ENCODE peak calls at places on chromosomes 11 and 22, in nine cellular contexts. K is CD8-positive, alpha-beta T cell; G is lower lobe of right lung; I is right lobe of liver; Z is dorsolateral prefrontal cortex; E is mammary epithelial cell; J is keratinocyte; R is neural progenitor cell; M is CD4-positive, alpha-beta T cell. C is an unnamed sample.

GRCh38 chr11:37905707-37906417 is 1307.8 kb upstream of the RAG2 start:
- DNase-seq in K (no peak), G (no peak), I (no peak), Z (no peak), E (peak; percentile 68), J (no peak), R (no peak), M (no peak), C (no peak)

GRCh38 chr11:32072872-32073661 is 17.8 kb upstream of the RCN1 start:
- DNase-seq in K (no peak), G (no peak), I (no peak), Z (no peak), E (no peak), J (no peak), R (peak; percentile 87), M (no peak), C (no peak)

GRCh38 chr11:72584293-72584921 is 89.8 kb downstream of the PDE2A start:
- DNase-seq in K (peak; percentile 20), G (peak; percentile 86), I (peak; percentile 77), Z (no peak), E (no peak), J (no peak), R (peak; percentile 64), M (peak; percentile 27), C (no peak)

GRCh38 chr11:120306519-120307242 is 18.4 kb upstream of the TLCD5 start:
- DNase-seq in K (no peak), G (no peak), I (no peak), Z (no peak), E (peak; percentile 89), J (peak; percentile 55), R (peak; percentile 34), M (no peak), C (no peak)

GRCh38 chr11:69708731-69709401 is 5.0 kb upstream of the FGF19 start:
- DNase-seq in K (no peak), G (no peak), I (no peak), Z (no peak), E (no peak), J (no peak), R (peak; percentile 62), M (no peak), C (no peak)

GRCh38 chr11:131033151-131033651 is 116.9 kb upstream of the SNX19 start:
- DNase-seq in K (no peak), G (no peak), I (no peak), Z (no peak), E (peak; percentile 87), J (peak; percentile 97), R (no peak), M (no peak), C (no peak)

GRCh38 chr11:113202431-113202830 is 112.0 kb upstream of the TTC12 start:
- DNase-seq in K (no peak), G (no peak), I (no peak), Z (no peak), E (peak; percentile 72), J (no peak), R (no peak), M (no peak), C (no peak)

GRCh38 chr11:2701230-2701629 is 1.4 kb upstream of the KCNQ1OT1 start:
- DNase-seq in K (no peak), G (no peak), I (peak; percentile 50), Z (no peak), E (no peak), J (no peak), R (no peak), M (no peak), C (no peak)

GRCh38 chr11:46489668-46490560 is 98.3 kb upstream of the CHRM4 start:
- DNase-seq in K (no peak), G (no peak), I (no peak), Z (no peak), E (peak; percentile 32), J (no peak), R (peak; percentile 55), M (peak; percentile 2), C (peak; percentile 23)

GRCh38 chr11:86138958-86139357 is 70.1 kb upstream of the PICALM start:
- DNase-seq in K (no peak), G (no peak), I (no peak), Z (no peak), E (peak; percentile 26), J (no peak), R (no peak), M (no peak), C (no peak)

GRCh38 chr22:49296561-49296960 is 531.1 kb downstream of the BRD1 start:
- DNase-seq in K (no peak), G (no peak), I (no peak), Z (no peak), E (no peak), J (no peak), R (no peak), M (no peak), C (no peak)

GRCh38 chr11:68863553-68864265 is 22.0 kb upstream of the CPT1A start:
- DNase-seq in K (no peak), G (no peak), I (peak; percentile 9), Z (no peak), E (no peak), J (no peak), R (no peak), M (no peak), C (no peak)

GRCh38 chr11:46278387-46279173 is 1.1 kb downstream of the CREB3L1 start:
- DNase-seq in K (no peak), G (peak; percentile 69), I (no peak), Z (no peak), E (no peak), J (no peak), R (peak; percentile 78), M (peak; percentile 9), C (no peak)

GRCh38 chr11:45725776-45726606 is 60.6 kb upstream of the CHST1 start:
- DNase-seq in K (no peak), G (no peak), I (no peak), Z (no peak), E (no peak), J (no peak), R (no peak), M (no peak), C (no peak)

GRCh38 chr11:65645710-65646109 is 7.8 kb downstream of the SIPA1 start:
- DNase-seq in K (no peak), G (no peak), I (no peak), Z (no peak), E (no peak), J (no peak), R (no peak), M (no peak), C (no peak)

GRCh38 chr11:112392860-112393259 is 132.2 kb upstream of the PLET1 start:
- DNase-seq in K (no peak), G (no peak), I (no peak), Z (no peak), E (no peak), J (no peak), R (no peak), M (no peak), C (no peak)

GRCh38 chr22:45462034-45462655 is 40.5 kb upstream of the FBLN1 start:
- DNase-seq in K (no peak), G (no peak), I (no peak), Z (no peak), E (no peak), J (no peak), R (no peak), M (no peak), C (no peak)

GRCh38 chr11:99682171-99682570 is 661.4 kb downstream of the CNTN5 start:
- DNase-seq in K (no peak), G (no peak), I (no peak), Z (no peak), E (no peak), J (no peak), R (no peak), M (no peak), C (no peak)

GRCh38 chr11:15769203-15769602 is 587.1 kb downstream of the SOX6 start:
- DNase-seq in K (no peak), G (no peak), I (no peak), Z (no peak), E (peak; percentile 46), J (no peak), R (no peak), M (no peak), C (no peak)

DNA sequence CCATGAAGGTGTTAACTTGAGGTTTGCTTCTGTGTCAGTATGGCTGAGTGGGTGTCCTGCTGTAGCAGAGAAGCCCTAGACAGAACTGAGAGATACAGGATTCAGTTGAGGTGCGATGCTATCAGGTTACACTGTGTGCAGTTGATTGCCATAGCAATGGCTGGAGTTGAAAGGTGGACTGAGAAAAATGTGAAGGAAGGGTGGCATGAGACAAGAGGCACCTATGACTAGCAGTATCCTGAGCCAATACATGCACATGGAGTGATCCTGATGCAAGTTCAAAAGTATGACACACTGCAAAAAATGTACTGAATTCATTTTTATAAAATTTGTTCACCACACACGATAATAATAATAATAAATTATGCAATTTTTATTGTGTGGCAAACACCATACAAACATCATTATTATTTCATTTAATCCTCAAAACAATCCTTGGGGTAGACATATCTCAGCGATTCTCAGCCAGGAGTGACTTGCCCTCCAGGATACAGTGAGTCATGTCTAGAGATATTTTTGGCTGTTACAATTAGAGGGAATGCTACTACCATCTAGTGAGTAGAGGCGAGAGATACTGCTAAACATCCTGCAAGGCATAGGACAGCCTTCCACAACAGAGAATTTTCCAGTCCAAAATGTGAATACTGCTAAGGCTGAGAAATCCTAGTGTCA is 3.9 kb upstream of the PIWIL4 start:
- DNase-seq in K (no peak), G (no peak), I (no peak), Z (no peak), E (peak; percentile 67), J (no peak), R (no peak), M (no peak), C (no peak)
- TF ChIP-seq CTCF in K (no peak), G (peak; percentile 11), I (no peak), Z (no peak), E (peak; percentile 56), J (peak; percentile 56), R (no peak), M (no peak), C (no peak)

DNA sequence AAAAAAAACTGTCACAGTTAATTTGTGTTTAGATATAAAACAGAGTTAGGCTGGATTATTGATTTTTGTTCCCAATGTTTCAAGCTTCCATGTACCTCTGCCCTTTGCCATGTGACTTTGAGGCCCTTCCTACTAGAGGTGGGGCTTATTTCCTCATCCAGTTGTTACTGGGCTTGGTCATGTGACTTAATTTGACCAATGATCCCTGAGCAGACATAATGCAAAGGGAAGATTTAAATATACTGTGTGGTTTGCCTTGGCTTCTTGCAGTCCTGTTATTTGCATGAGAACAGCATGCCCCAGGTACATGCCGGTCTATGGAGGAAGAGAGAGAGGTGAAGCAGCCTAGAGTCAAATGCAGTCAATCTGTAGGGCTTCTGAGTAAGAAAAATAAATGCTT is 347.0 kb downstream of the MIAT start:
- DNase-seq in K (no peak), G (no peak), I (no peak), Z (no peak), E (no peak), J (no peak), R (no peak), M (no peak), C (no peak)
- H3K27me3 ChIP-seq in K (no peaks in the 10 kb centered on the region), G (peaks cover 25% of the 10 kb centered on the region), I (no peaks in the 10 kb centered on the region), Z (no peaks in the 10 kb centered on the region), E (no peaks in the 10 kb centered on the region), J (peaks cover 4% of the 10 kb centered on the region), R (no peaks in the 10 kb centered on the region), M (no peaks in the 10 kb centered on the region), C (no peaks in the 10 kb centered on the region)

GRCh38 chr11:8639655-8640054 is 42.8 kb downstream of the TRIM66 start:
- DNase-seq in K (no peak), G (no peak), I (no peak), Z (no peak), E (no peak), J (no peak), R (no peak), M (no peak), C (no peak)
- TF ChIP-seq CTCF in K (no peak), G (no peak), I (no peak), Z (no peak), E (no peak), J (no peak), R (no peak), M (no peak), C (no peak)

GRCh38 chr11:64642418-64642735 is 51.4 kb downstream of the SLC22A12 start:
- DNase-seq in K (no peak), G (no peak), I (no peak), Z (no peak), E (no peak), J (no peak), R (no peak), M (no peak), C (no peak)
- H3K27me3 ChIP-seq in K (peaks cover 29% of the 10 kb centered on the region), G (peaks cover 71% of the 10 kb centered on the region), I (no peaks in the 10 kb centered on the region), Z (no peaks in the 10 kb centered on the region), E (peaks cover 37% of the 10 kb centered on the region), J (peaks cover 90% of the 10 kb centered on the region), R (peaks cover 75% of the 10 kb centered on the region), M (peaks cover 81% of the 10 kb centered on the region), C (peaks cover 1% of the 10 kb centered on the region)